ENCODE peak calls at places on chromosomes 6 and 20, in four cellular contexts. W is K562, V is GM12891, A is H1. N is an unnamed sample.

GRCh38 chr6:13554929-13555333 is 19.5 kb upstream of the SIRT5 start:
- DNase-seq in V (no peak), A (peak; percentile 71), W (no peak), N (no peak)

GRCh38 chr6:16690244-16691142 is 70.8 kb downstream of the ATXN1 start:
- DNase-seq in A (no peak), V (no peak), W (no peak), N (no peak)

GRCh38 chr20:62536731-62537401 is 61.1 kb upstream of the GATA5 start:
- DNase-seq in W (no peak), V (no peak), A (no peak), N (no peak)

GRCh38 chr6:77620290-77620882 is 32.5 kb upstream of the MEI4 start:
- DNase-seq in W (no peak), A (no peak), V (no peak), N (no peak)

GRCh38 chr6:161132384-161132783 is 140.8 kb downstream of the MAP3K4 start:
- DNase-seq in W (no peak), V (no peak), A (no peak), N (no peak)

GRCh38 chr6:125142614-125143013 is 11.0 kb upstream of the TPD52L1 start:
- DNase-seq in V (no peak), W (no peak), A (no peak), N (no peak)

GRCh38 chr20:43185901-43186300 is 3.8 kb downstream of the PTPRT start:
- DNase-seq in A (no peak), W (no peak), V (no peak), N (no peak)

GRCh38 chr6:157790548-157791160 is 32.4 kb upstream of the SNX9 start:
- DNase-seq in A (no peak), V (no peak), W (peak; percentile 53), N (no peak)

GRCh38 chr6:47478233-47479155 is 905 bp downstream of the CD2AP start:
- DNase-seq in A (peak; percentile 77), W (peak; percentile 78), V (no peak), N (no peak)

GRCh38 chr6:33947047-33947446 is 143.2 kb upstream of the MLN start:
- DNase-seq in V (no peak), W (no peak), A (no peak), N (no peak)

GRCh38 chr6:13282393-13283069 is 45.8 kb downstream of the TBC1D7 start:
- DNase-seq in W (no peak), A (no peak), V (no peak), N (no peak)

GRCh38 chr6:87029711-87030314 is 65.1 kb downstream of the CGA start:
- DNase-seq in A (no peak), V (no peak), W (peak; percentile 34), N (no peak)

GRCh38 chr6:84055646-84056045 is 22.1 kb downstream of the MRAP2 start:
- DNase-seq in A (no peak), W (no peak), V (no peak), N (no peak)

GRCh38 chr20:38730989-38731737 is 6.9 kb downstream of the SLC32A1 start:
- DNase-seq in V (peak; percentile 73), W (peak; percentile 88), A (peak; percentile 99), N (peak; percentile 72)

GRCh38 chr20:23925789-23926525 is 46.4 kb upstream of the CST5 start:
- DNase-seq in A (no peak), V (no peak), W (no peak), N (no peak)

GRCh38 chr6:89278956-89279355 is 36.1 kb downstream of the GABRR2 start:
- DNase-seq in V (no peak), A (no peak), W (no peak), N (no peak)

GRCh38 chr6:36844232-36845170 is 5.3 kb upstream of the CPNE5 start:
- DNase-seq in W (no peak), V (no peak), A (no peak), N (no peak)

GRCh38 chr20:31926493-31926892 is 25.4 kb downstream of the PDRG1 start:
- DNase-seq in V (no peak), W (no peak), A (no peak), N (no peak)

GRCh38 chr6:170198298-170198697 is 92.6 kb downstream of the DLL1 start:
- DNase-seq in A (no peak), W (no peak), V (no peak), N (no peak)

GRCh38 chr20:54228841-54229240 is 21.0 kb downstream of the PFDN4 start:
- DNase-seq in A (no peak), V (no peak), W (no peak), N (no peak)

GRCh38 chr6:32046450-32047083 is 8.4 kb downstream of the CYP21A2 start:
- DNase-seq in W (peak; percentile 40), A (peak; percentile 60), V (no peak), N (no peak)

GRCh38 chr20:56400001-56400640 is 7.7 kb downstream of the CSTF1 start:
- DNase-seq in V (no peak), A (peak; percentile 55), W (peak; percentile 57), N (no peak)

GRCh38 chr6:40727272-40727671 is 140.1 kb upstream of the LRFN2 start:
- DNase-seq in W (peak; percentile 40), A (no peak), V (no peak), N (no peak)

GRCh38 chr20:51703446-51704287 is 64.5 kb downstream of the ATP9A start:
- DNase-seq in A (no peak), V (no peak), W (no peak), N (no peak)

GRCh38 chr6:134020968-134021367 is 31.5 kb downstream of the SLC2A12 start:
- DNase-seq in W (no peak), A (no peak), V (no peak), N (no peak)

GRCh38 chr6:147949981-147950622 is 392.5 kb upstream of the SASH1 start:
- DNase-seq in W (no peak), V (no peak), A (no peak), N (no peak)

GRCh38 chr6:168132531-168133184 is 53.6 kb upstream of the FRMD1 start:
- DNase-seq in A (peak; percentile 81), V (no peak), W (peak; percentile 48), N (no peak)

GRCh38 chr6:7238900-7239589 is 74.0 kb downstream of the SSR1 start:
- DNase-seq in A (peak; percentile 90), W (peak; percentile 86), V (no peak), N (no peak)

GRCh38 chr20:31757254-31757653 is 18.2 kb downstream of the TPX2 start:
- DNase-seq in W (no peak), V (no peak), A (no peak), N (no peak)

GRCh38 chr20:40963505-40963845 is 65.1 kb upstream of the TOP1 start:
- DNase-seq in V (no peak), W (no peak), A (no peak), N (no peak)

GRCh38 chr6:452301-453067 is 60.9 kb downstream of the IRF4 start:
- DNase-seq in V (no peak), W (no peak), A (peak; percentile 27), N (no peak)

GRCh38 chr20:4666001-4666470 is 55.7 kb upstream of the PRND start:
- DNase-seq in A (no peak), W (no peak), V (no peak), N (no peak)

GRCh38 chr20:17014217-17014616 is 212.6 kb upstream of the PCSK2 start:
- DNase-seq in W (no peak), V (no peak), A (no peak), N (no peak)

GRCh38 chr6:162387723-162388382 is 339.7 kb downstream of the PRKN start:
- DNase-seq in W (no peak), V (no peak), A (no peak), N (no peak)

GRCh38 chr6:5395719-5396118 is 134.4 kb downstream of the FARS2 start:
- DNase-seq in A (no peak), W (no peak), V (no peak), N (no peak)

GRCh38 chr6:43119456-43119855 is 43.3 kb downstream of the PTK7 start:
- DNase-seq in V (no peak), W (no peak), A (no peak), N (no peak)

GRCh38 chr6:43123691-43124314 is 47.3 kb upstream of the SRF start:
- DNase-seq in A (no peak), V (no peak), W (no peak), N (no peak)

GRCh38 chr6:43120101-43120730 is 44.1 kb downstream of the PTK7 start:
- DNase-seq in W (no peak), V (no peak), A (no peak), N (no peak)

GRCh38 chr6:43122146-43122545 is 46.0 kb downstream of the PTK7 start:
- DNase-seq in A (no peak), W (no peak), V (no peak), N (no peak)

DNA sequence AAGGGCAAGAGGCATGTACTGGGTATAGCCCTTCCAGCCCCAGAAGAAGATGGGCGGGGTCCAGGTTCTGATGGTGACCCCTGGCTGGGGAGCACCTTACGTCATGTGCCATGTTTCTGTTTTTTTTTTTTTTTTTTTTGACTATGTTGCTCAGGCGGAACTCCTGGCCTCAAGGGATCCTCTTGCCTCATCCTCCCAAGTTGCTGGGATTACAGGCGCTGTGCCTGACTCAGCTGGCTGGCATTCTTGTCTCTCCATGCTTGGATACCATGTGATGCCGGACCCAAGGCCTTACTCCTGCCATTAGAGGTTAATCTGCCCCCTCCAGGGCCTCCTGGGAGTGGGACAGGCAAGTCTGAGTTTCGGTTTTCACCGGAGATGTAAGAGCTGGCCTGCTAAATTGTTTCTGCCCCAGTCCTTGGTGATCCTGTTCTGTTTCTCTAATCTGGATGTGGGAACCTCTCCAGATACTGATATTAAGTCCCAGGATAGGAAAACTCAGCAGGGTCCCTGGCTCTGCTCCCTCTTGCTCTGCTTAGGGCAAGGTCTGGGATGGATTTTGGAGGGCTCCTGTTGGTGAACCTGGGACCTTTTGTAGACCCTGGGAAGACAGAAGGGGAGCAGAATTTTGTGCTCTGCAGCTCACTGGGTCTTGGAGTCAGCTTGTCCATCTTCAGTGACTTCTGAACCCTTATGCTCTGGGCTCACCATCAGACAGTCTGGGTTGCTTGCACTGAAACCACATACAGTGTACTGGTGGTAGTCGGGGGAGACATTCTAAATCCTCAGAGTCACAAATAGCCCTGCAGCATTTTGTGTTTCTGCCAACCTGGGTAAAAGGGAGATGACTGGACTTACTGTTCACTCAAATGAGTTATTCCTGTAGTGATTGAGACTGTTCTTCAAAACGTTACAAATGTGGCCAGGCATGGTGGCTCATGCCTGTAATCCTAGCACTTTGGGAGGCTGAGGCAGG is 45.1 kb downstream of the PTK7 start:
- DNase-seq in W (no peak), V (no peak), A (no peak), N (no peak)
- TF ChIP-seq POLR2AphosphoS5 in W (no peak), V (no peak), A (no peak), N (no peak)

GRCh38 chr6:151119823-151120524 is 119.8 kb upstream of the AKAP12 start:
- DNase-seq in A (no peak), V (no peak), W (no peak), N (no peak)
- TF ChIP-seq TAF1 in A (no peak), V (no peak), W (no peak), N (no peak)

DNA sequence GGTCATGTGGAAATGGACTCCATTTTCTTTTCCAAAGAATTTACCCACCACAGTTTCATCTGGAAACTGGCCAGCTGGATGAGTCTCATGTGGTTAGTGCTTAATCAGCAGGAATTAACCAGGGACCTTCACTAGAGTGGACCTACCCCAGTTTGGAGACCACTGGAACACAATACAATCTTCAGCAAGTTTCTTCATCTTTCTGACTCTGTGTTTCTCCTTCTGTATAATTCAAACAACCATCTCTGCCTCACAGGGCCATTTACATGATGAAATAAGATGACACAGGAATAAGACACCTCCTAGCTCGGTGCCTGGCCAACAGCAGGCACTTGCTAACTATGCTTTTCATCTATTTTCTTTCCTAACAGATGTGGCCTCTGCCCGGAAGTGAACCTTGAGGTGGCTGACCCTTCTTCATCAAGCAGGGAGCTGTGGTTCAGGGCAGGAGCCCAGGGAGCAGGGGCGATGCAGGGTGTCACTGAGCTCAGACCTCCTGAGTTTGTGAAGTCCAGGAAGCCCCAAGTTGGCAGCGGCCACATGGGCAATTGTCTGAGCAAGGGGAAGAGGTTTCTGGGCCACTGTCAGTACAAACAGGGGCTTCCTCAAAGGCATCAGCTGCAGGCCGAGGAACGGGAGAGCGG is 98.8 kb downstream of the SOD2 start:
- DNase-seq in A (no peak), V (no peak), W (no peak), N (no peak)
- TF ChIP-seq POLR2AphosphoS5 in A (no peak), V (no peak), W (no peak), N (no peak)

GRCh38 chr6:166500246-166500645 is 86.2 kb downstream of the RAMACL start:
- DNase-seq in V (no peak), W (no peak), A (no peak), N (no peak)
- TF ChIP-seq TAF1 in V (no peak), W (no peak), A (no peak), N (no peak)

N was measured in GM12892.